ENCODE peak calls at places on chromosomes 1 and 21, in ten cellular contexts. K is AG04450; M is ureter; F is HEK293T; R is stimulated activated CD4-positive, alpha-beta T cell treated with anti-CD3 and anti-CD28 coated beads, Interleukin-1b, Interleukin-23, amount 100 ng/mL, for 4 hours; W is activated naive CD8-positive, alpha-beta T cell treated with anti-CD3 and anti-CD28 coated beads, Interleukin-2, amount 50 U/mL, for 24 hours; E is fibroblast of the aortic adventitia; G is amniotic stem cell; D is HCT116; C is GM12891. O is an unnamed sample.

GRCh38 chr1:214552174-214552608 is 789 bp upstream of the PTPN14 start:
- DNase-seq in K (no peak), R (no peak), W (no peak), E (peak), D (peak), C (peak), G (peak), F (peak), M (peak), O (peak)

GRCh38 chr1:231337043-231337471 is 595 bp downstream of the EXOC8 start:
- DNase-seq in K (no peak), F (no peak), R (no peak), W (no peak), C (no peak), M (peak), E (peak), D (no peak), G (no peak), O (no peak)

GRCh38 chr1:116284819-116285390 is 88.1 kb upstream of the ATP1A1 start:
- DNase-seq in E (no peak), R (no peak), K (no peak), C (no peak), F (no peak), W (no peak), D (no peak), M (no peak), G (no peak), O (no peak)

GRCh38 chr1:207644852-207645631 is at the start of gene CR1L:
- DNase-seq in F (peak), R (peak), D (no peak), W (peak), C (peak), G (peak), E (peak), M (peak), K (no peak), O (no peak)

GRCh38 chr1:111738436-111739221 is 566 bp downstream of the INKA2 start:
- DNase-seq in W (peak), K (no peak), C (peak), M (peak), R (peak), F (peak), E (peak), D (peak), G (no peak), O (no peak)

GRCh38 chr1:169113613-169114119 is 7.2 kb downstream of the ATP1B1 start:
- DNase-seq in G (peak), E (peak), R (no peak), C (no peak), M (no peak), D (peak), W (no peak), K (peak), F (no peak), O (peak)

GRCh38 chr1:156295391-156295947 is at the start of gene GLMP:
- DNase-seq in R (no peak), M (peak), K (no peak), E (peak), W (peak), C (peak), D (peak), F (peak), G (peak), O (peak)

GRCh38 chr1:240888039-240888786 is 276.3 kb upstream of the GREM2 start:
- DNase-seq in K (no peak), F (peak), D (peak), C (peak), E (no peak), R (no peak), M (no peak), W (peak), G (no peak), O (peak)

GRCh38 chr1:186730951-186731350 is 50.7 kb upstream of the PTGS2 start:
- DNase-seq in G (no peak), C (no peak), M (no peak), W (no peak), R (no peak), D (no peak), K (no peak), F (no peak), E (no peak), O (no peak)

GRCh38 chr1:244371294-244372141 is 80.2 kb downstream of the ADSS2 start:
- DNase-seq in W (no peak), E (no peak), R (no peak), F (no peak), D (no peak), M (peak), G (no peak), C (no peak), K (no peak), O (no peak)

GRCh38 chr1:16903054-16903453 is 7.3 kb downstream of the RNU1-2 start:
- DNase-seq in C (no peak), M (peak), W (no peak), D (no peak), F (no peak), E (peak), K (no peak), G (no peak), R (no peak), O (no peak)

GRCh38 chr1:199946305-199947155 is 81.0 kb upstream of the NR5A2 start:
- DNase-seq in D (no peak), R (no peak), F (no peak), G (no peak), W (no peak), C (no peak), K (no peak), M (no peak), E (no peak), O (no peak)

GRCh38 chr1:7592120-7592798 is 178.8 kb upstream of the VAMP3 start:
- DNase-seq in R (no peak), W (no peak), D (no peak), M (no peak), C (no peak), K (no peak), E (no peak), F (no peak), G (no peak), O (no peak)

GRCh38 chr1:95115708-95116137 is 1.4 kb upstream of the TLCD4 start:
- DNase-seq in F (no peak), C (no peak), G (no peak), E (no peak), R (no peak), K (no peak), D (no peak), W (no peak), M (no peak), O (no peak)

GRCh38 chr1:152448095-152448494 is 34.0 kb upstream of the CRNN start:
- DNase-seq in D (no peak), K (no peak), E (no peak), C (no peak), R (no peak), F (no peak), G (no peak), W (no peak), M (no peak), O (no peak)

GRCh38 chr1:17370618-17371017 is 1.4 kb upstream of the PADI6 start:
- DNase-seq in W (no peak), C (no peak), D (peak), E (no peak), K (no peak), R (no peak), F (peak), M (no peak), G (no peak), O (no peak)

GRCh38 chr1:116325104-116325503 is 47.9 kb upstream of the ATP1A1 start:
- DNase-seq in C (no peak), E (no peak), M (no peak), F (no peak), W (no peak), D (no peak), G (no peak), K (no peak), R (no peak), O (no peak)

GRCh38 chr1:95084317-95085176 is 11.8 kb upstream of the ALG14 start:
- DNase-seq in M (no peak), E (peak), W (peak), R (peak), F (peak), K (no peak), C (peak), G (no peak), D (peak), O (no peak)

GRCh38 chr21:33015091-33015490 is 10.6 kb upstream of the OLIG2 start:
- DNase-seq in D (no peak), K (no peak), C (no peak), M (no peak), W (no peak), R (no peak), F (no peak), G (no peak), E (no peak), O (no peak)

O was measured in NT2/D1.